ENCODE peak calls at places on chromosomes 16 and 17, in four cellular contexts. One of them, this sample, is unnamed.

GRCh38 chr17:979211-979538 is 401 bp downstream of the NXN start:
- DNase-seq in psoas muscle: no peak
- DNase-seq in PC-9: no peak
- DNase-seq in MM.1S: no peak
- DNase-seq in this sample: peak; percentile 80

GRCh38 chr17:41390411-41390938 is 6.9 kb downstream of the KRT31 start:
- DNase-seq in MM.1S: no peak
- DNase-seq in PC-9: no peak
- DNase-seq in psoas muscle: no peak
- DNase-seq in this sample: no peak

GRCh38 chr16:66369055-66369592 is 2.6 kb downstream of the CDH5 start:
- DNase-seq in MM.1S: no peak
- DNase-seq in psoas muscle: no peak
- DNase-seq in PC-9: no peak
- DNase-seq in this sample: no peak

GRCh38 chr17:40779181-40779909 is 3.0 kb downstream of the KRT27 start:
- DNase-seq in PC-9: no peak
- DNase-seq in psoas muscle: no peak
- DNase-seq in MM.1S: no peak
- DNase-seq in this sample: no peak

GRCh38 chr16:77353587-77354263 is 81.1 kb downstream of the ADAMTS18 start:
- DNase-seq in MM.1S: no peak
- DNase-seq in PC-9: no peak
- DNase-seq in psoas muscle: no peak
- DNase-seq in this sample: no peak

GRCh38 chr16:30184430-30185140 is 1.2 kb downstream of the CORO1A start:
- DNase-seq in PC-9: no peak
- DNase-seq in psoas muscle: no peak
- DNase-seq in MM.1S: peak; percentile 42
- DNase-seq in this sample: no peak

GRCh38 chr17:59372138-59372751 is 40.8 kb downstream of the YPEL2 start:
- DNase-seq in psoas muscle: peak; percentile 41
- DNase-seq in PC-9: peak; percentile 68
- DNase-seq in MM.1S: peak; percentile 64
- DNase-seq in this sample: peak; percentile 76

GRCh38 chr16:65068151-65068740 is 53.6 kb downstream of the CDH11 start:
- DNase-seq in PC-9: no peak
- DNase-seq in psoas muscle: no peak
- DNase-seq in MM.1S: no peak
- DNase-seq in this sample: no peak

GRCh38 chr16:9499921-9500593 is 408.6 kb downstream of the HAPSTR1 start:
- DNase-seq in psoas muscle: no peak
- DNase-seq in PC-9: no peak
- DNase-seq in MM.1S: no peak
- DNase-seq in this sample: no peak

GRCh38 chr17:20103454-20104448 is 94.6 kb downstream of the SPECC1 start:
- DNase-seq in psoas muscle: no peak
- DNase-seq in PC-9: no peak
- DNase-seq in MM.1S: no peak
- DNase-seq in this sample: no peak

GRCh38 chr17:68443974-68444464 is 13.3 kb downstream of the WIPI1 start:
- DNase-seq in MM.1S: no peak
- DNase-seq in psoas muscle: no peak
- DNase-seq in PC-9: no peak
- DNase-seq in this sample: no peak

GRCh38 chr17:60923000-60923399 is 245.3 kb downstream of the BCAS3 start:
- DNase-seq in MM.1S: no peak
- DNase-seq in psoas muscle: no peak
- DNase-seq in PC-9: no peak
- DNase-seq in this sample: no peak

GRCh38 chr16:79629003-79629402 is 28.5 kb upstream of the MAF start:
- DNase-seq in MM.1S: no peak
- DNase-seq in PC-9: no peak
- DNase-seq in psoas muscle: no peak
- DNase-seq in this sample: no peak

GRCh38 chr17:56545056-56545455 is 48.4 kb upstream of the NOG start:
- DNase-seq in MM.1S: no peak
- DNase-seq in psoas muscle: no peak
- DNase-seq in PC-9: no peak
- DNase-seq in this sample: no peak

GRCh38 chr16:85583491-85584181 is 29.5 kb upstream of the GSE1 start:
- DNase-seq in PC-9: no peak
- DNase-seq in psoas muscle: no peak
- DNase-seq in MM.1S: no peak
- DNase-seq in this sample: no peak

GRCh38 chr17:17666111-17666714 is 15.0 kb upstream of the RAI1 start:
- DNase-seq in PC-9: peak; percentile 78
- DNase-seq in MM.1S: no peak
- DNase-seq in psoas muscle: no peak
- DNase-seq in this sample: no peak

GRCh38 chr17:67532326-67532871 is 155.3 kb downstream of the PITPNC1 start:
- DNase-seq in MM.1S: no peak
- DNase-seq in PC-9: no peak
- DNase-seq in psoas muscle: no peak
- DNase-seq in this sample: no peak

GRCh38 chr16:28923231-28923587 is 1.8 kb downstream of the RABEP2 start:
- DNase-seq in psoas muscle: no peak
- DNase-seq in PC-9: no peak
- DNase-seq in MM.1S: no peak
- DNase-seq in this sample: no peak

GRCh38 chr16:67230809-67231660 is 4.1 kb downstream of the TMEM208 start:
- DNase-seq in psoas muscle: no peak
- DNase-seq in PC-9: no peak
- DNase-seq in MM.1S: no peak
- DNase-seq in this sample: no peak

GRCh38 chr17:43599835-43600234 is 53.7 kb upstream of the ETV4 start:
- DNase-seq in PC-9: no peak
- DNase-seq in psoas muscle: no peak
- DNase-seq in MM.1S: no peak
- DNase-seq in this sample: no peak

GRCh38 chr16:31390504-31391043 is 2.6 kb upstream of the ITGAD start:
- DNase-seq in MM.1S: no peak
- DNase-seq in psoas muscle: no peak
- DNase-seq in PC-9: no peak
- DNase-seq in this sample: no peak

GRCh38 chr16:46932802-46933201 is 40.7 kb downstream of the DNAJA2 start:
- DNase-seq in MM.1S: no peak
- DNase-seq in psoas muscle: no peak
- DNase-seq in PC-9: no peak
- DNase-seq in this sample: no peak

GRCh38 chr17:79795795-79796569 is 895 bp downstream of the CBX8 start:
- DNase-seq in MM.1S: no peak
- DNase-seq in psoas muscle: no peak
- DNase-seq in PC-9: no peak
- DNase-seq in this sample: no peak

GRCh38 chr17:72632026-72632684 is 460.3 kb downstream of the SLC39A11 start:
- DNase-seq in psoas muscle: no peak
- DNase-seq in PC-9: no peak
- DNase-seq in MM.1S: no peak
- DNase-seq in this sample: no peak

GRCh38 chr16:56577300-56577625 is 12.1 kb upstream of the MT3 start:
- DNase-seq in psoas muscle: no peak
- DNase-seq in MM.1S: no peak
- DNase-seq in PC-9: no peak
- DNase-seq in this sample: no peak
- TF ChIP-seq CTCF in psoas muscle: no peak
- TF ChIP-seq CTCF in MM.1S: no peak
- TF ChIP-seq CTCF in PC-9: no peak
- TF ChIP-seq CTCF in this sample: no peak

GRCh38 chr16:15764112-15764511 is 92.7 kb downstream of the MYH11 start:
- DNase-seq in PC-9: no peak
- DNase-seq in psoas muscle: no peak
- DNase-seq in MM.1S: no peak
- DNase-seq in this sample: no peak
- H3K4me1 ChIP-seq in PC-9: no peaks in the 10 kb centered on the region
- H3K4me1 ChIP-seq in psoas muscle: no peaks in the 10 kb centered on the region
- H3K4me1 ChIP-seq in MM.1S: no peaks in the 10 kb centered on the region
- H3K4me1 ChIP-seq in this sample: no peaks in the 10 kb centered on the region

DNA sequence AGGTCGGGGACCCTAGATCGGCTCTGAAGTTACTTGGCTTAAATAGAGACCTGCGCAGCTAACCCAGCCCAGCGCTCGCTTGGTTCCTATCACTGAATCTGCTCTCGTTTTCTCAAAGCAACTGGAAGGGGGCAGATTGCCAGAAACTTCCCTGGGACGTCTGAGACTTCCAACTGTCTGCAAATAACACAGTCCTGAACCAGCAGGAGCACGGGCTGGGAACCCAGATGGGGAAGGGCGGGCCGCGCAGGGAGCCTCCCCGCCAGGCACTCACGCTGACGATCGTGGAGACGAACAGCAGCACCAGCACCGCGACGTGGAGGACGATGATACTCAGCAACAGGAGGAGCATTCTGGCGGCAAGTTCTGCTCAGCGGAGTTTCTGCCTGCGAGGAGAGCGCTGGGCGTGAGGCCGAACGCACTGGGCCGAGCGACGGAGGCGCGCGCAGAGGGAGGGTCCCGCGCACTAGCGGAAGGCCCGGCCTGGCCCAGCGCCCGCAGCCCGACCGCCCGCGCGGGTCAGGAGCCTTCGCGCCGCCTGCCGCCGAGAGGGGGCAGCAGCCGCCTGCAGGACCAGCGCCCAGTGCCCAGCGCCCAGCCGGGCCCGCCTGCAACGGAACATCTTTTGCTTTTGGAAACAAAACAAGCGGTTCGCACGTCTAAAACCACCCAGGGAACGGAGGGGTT is 4.6 kb downstream of the PMP22 start:
- DNase-seq in psoas muscle: peak; percentile 92
- DNase-seq in PC-9: no peak
- DNase-seq in MM.1S: no peak
- DNase-seq in this sample: peak; percentile 87
- H3K27ac ChIP-seq in psoas muscle: peak overlapping the region; percentile 95
- H3K27ac ChIP-seq in PC-9: no peak overlapping the region
- H3K27ac ChIP-seq in MM.1S: no peak overlapping the region
- H3K27ac ChIP-seq in this sample: peak overlapping the region; percentile 98

GRCh38 chr16:59410451-59410850 is 676.3 kb upstream of the GOT2 start:
- DNase-seq in PC-9: no peak
- DNase-seq in MM.1S: no peak
- DNase-seq in psoas muscle: no peak
- DNase-seq in this sample: no peak

DNA sequence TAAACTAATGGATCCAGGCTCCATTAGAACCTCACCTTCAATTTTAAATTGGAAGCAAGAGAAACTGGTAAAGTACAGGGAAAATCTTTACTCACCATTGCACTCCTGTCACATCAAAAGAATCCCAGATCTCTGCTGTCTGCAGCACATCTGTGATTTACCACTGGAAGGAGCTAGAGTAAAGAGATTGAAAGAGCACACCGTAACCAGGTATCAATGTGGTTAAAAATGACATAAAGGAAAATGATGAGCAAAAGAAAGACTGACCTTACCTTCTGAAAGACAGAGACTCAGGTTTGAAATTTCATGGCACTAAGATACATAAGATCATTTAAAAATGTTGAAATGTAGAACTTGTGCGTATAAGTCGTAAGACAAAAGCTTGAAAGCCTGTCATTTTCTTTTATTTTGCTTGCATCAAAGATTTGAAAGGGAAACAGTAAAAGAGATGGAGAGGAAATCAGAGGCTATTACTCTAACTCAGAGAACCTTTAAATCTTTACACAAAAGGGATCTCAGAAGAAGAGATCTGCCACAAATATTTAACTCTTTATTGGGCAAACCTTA is 678.2 kb upstream of the GOT2 start:
- DNase-seq in psoas muscle: no peak
- DNase-seq in PC-9: no peak
- DNase-seq in MM.1S: peak; percentile 9
- DNase-seq in this sample: no peak
- TF ChIP-seq CTCF in psoas muscle: no peak
- TF ChIP-seq CTCF in PC-9: no peak
- TF ChIP-seq CTCF in MM.1S: no peak
- TF ChIP-seq CTCF in this sample: no peak

GRCh38 chr17:77892031-77892430 is 66.5 kb upstream of the TNRC6C start:
- DNase-seq in PC-9: no peak
- DNase-seq in psoas muscle: no peak
- DNase-seq in MM.1S: no peak
- DNase-seq in this sample: no peak
- H3K4me1 ChIP-seq in PC-9: no peaks in the 10 kb centered on the region
- H3K4me1 ChIP-seq in psoas muscle: peaks cover 7% of the 10 kb centered on the region
- H3K4me1 ChIP-seq in MM.1S: peaks cover 5% of the 10 kb centered on the region
- H3K4me1 ChIP-seq in this sample: peaks cover 5% of the 10 kb centered on the region

GRCh38 chr17:30961213-30962188 is 9.3 kb upstream of the RNF135 start:
- DNase-seq in PC-9: no peak
- DNase-seq in psoas muscle: no peak
- DNase-seq in MM.1S: peak; percentile 75
- DNase-seq in this sample: no peak
- H3K27ac ChIP-seq in PC-9: no peak overlapping the region
- H3K27ac ChIP-seq in psoas muscle: no peak overlapping the region
- H3K27ac ChIP-seq in MM.1S: no peak overlapping the region
- H3K27ac ChIP-seq in this sample: no peak overlapping the region

DNA sequence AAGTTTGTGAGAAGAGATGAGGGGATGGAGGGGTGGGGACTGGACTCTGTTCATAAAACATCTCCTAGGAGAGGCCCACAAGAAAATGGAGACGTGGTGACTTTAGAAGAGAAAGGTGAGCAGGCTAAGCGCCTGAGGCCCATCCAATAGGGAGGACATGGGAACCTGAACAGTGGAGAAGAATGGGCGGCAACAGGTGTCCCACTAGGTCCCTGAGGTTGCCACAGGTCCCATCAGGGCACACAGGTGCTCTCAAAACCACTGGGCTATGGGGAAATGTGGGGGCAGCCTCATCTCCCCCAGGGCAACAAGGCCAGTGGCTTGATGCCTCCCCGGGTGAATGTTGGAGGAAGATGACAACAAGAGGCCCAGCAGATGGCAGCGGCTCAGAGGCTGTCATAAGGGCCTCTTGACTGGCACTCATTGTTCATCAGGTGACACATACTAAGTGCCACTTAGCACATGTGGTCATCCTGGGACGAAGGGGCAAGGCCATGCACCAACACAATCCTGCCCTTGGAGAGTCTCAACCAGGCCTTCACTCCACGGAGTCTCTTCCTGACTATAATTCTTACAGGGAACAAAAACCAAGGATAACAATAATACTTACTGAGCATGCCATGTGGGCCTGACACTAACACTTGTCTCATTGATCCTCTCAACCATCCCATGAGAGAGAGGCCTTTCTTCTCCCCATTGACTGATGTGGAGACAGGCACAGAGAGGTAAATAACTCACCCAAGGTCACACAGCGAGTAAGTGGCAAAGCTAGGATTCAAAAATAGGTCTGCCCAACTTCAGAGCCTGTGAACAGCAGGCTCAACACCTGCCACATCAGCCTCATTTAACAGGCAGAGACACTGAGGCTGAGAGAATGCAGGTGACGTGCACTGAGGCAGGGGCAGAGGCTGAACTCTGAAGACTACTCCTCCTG is 38.0 kb downstream of the CUEDC1 start:
- DNase-seq in PC-9: no peak
- DNase-seq in MM.1S: peak; percentile 53
- DNase-seq in psoas muscle: no peak
- DNase-seq in this sample: no peak
- TF ChIP-seq CTCF in PC-9: no peak
- TF ChIP-seq CTCF in MM.1S: peak; percentile 42
- TF ChIP-seq CTCF in psoas muscle: no peak
- TF ChIP-seq CTCF in this sample: no peak

DNA sequence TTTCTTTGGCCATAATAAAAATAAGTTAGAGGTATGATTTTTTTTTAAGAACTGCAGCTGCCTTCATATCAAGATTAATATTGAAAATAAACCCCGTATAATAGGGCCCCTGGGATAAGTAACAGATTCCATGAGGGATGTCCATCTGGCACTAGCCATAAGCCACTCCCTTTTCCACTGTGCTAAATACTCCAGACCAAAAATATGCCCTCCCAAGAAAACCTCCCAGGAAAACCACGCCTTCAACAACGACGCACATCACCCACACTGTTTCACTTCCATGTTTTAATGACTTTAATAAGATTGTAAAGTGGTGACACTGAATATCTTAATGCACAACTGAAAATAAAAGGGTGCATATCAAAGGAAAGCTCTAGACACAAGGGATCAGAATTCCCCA is 64.0 kb downstream of the TOX3 start:
- DNase-seq in PC-9: no peak
- DNase-seq in MM.1S: no peak
- DNase-seq in psoas muscle: no peak
- DNase-seq in this sample: no peak
- H3K4me1 ChIP-seq in PC-9: no peaks in the 10 kb centered on the region
- H3K4me1 ChIP-seq in MM.1S: no peaks in the 10 kb centered on the region
- H3K4me1 ChIP-seq in psoas muscle: no peaks in the 10 kb centered on the region
- H3K4me1 ChIP-seq in this sample: no peaks in the 10 kb centered on the region